ENCODE peak calls at places on chromosomes 2 and 18, in nine cellular contexts. F is kidney; V is activated CD4-positive, CD25-positive, alpha-beta regulatory T cell; D is fibroblast of mammary gland; E is T-helper 2 cell treated with Interferon-gamma antibody and Interleukin-4, amounts not matched to agents 5 μg/mL and 100 μg/mL, for 36 hours; C is AG04450; K is breast epithelium; P is T-helper 9 cell; T is HepG2. M is an unnamed sample.

GRCh38 chr2:39913648-39914456 is 134.8 kb upstream of the THUMPD2 start:
- DNase-seq in F (no peak), V (no peak), D (peak; percentile 87), E (no peak), C (peak; percentile 63), K (no peak), P (no peak), T (peak; percentile 60), M (no peak)

GRCh38 chr18:48219429-48220145 is 189.6 kb downstream of the ZBTB7C start:
- DNase-seq in F (no peak), V (no peak), D (no peak), E (no peak), C (no peak), K (no peak), P (no peak), T (no peak), M (no peak)

GRCh38 chr18:33711514-33711913 is 133.5 kb downstream of the ASXL3 start:
- DNase-seq in F (no peak), V (no peak), D (no peak), E (no peak), C (no peak), K (no peak), P (no peak), T (no peak), M (no peak)

GRCh38 chr18:23270999-23271680 is 135.9 kb downstream of the CABLES1 start:
- DNase-seq in F (no peak), V (no peak), D (no peak), E (no peak), C (no peak), K (no peak), P (no peak), T (no peak), M (no peak)

GRCh38 chr18:48715651-48716354 is 177.0 kb downstream of the CTIF start:
- DNase-seq in F (no peak), V (no peak), D (no peak), E (no peak), C (no peak), K (no peak), P (no peak), T (no peak), M (no peak)

GRCh38 chr18:77133051-77133919 is 702 bp upstream of the MBP start:
- DNase-seq in F (no peak), V (no peak), D (no peak), E (no peak), C (no peak), K (peak; percentile 33), P (no peak), T (no peak), M (no peak)

GRCh38 chr2:231483398-231484329 is 19.4 kb upstream of the NCL start:
- DNase-seq in F (peak; percentile 81), V (peak; percentile 23), D (peak; percentile 11), E (peak; percentile 18), C (no peak), K (peak; percentile 22), P (peak; percentile 9), T (no peak), M (no peak)

GRCh38 chr2:112634153-112634873 is 11.4 kb upstream of the SLC20A1 start:
- DNase-seq in F (peak; percentile 79), V (no peak), D (no peak), E (no peak), C (no peak), K (peak; percentile 17), P (peak; percentile 16), T (no peak), M (no peak)

GRCh38 chr2:66528974-66529724 is 94.2 kb downstream of the MEIS1 start:
- DNase-seq in F (no peak), V (no peak), D (no peak), E (no peak), C (no peak), K (no peak), P (no peak), T (peak; percentile 31), M (no peak)

GRCh38 chr2:181275643-181276070 is 181.5 kb upstream of the ITGA4 start:
- DNase-seq in F (no peak), V (no peak), D (no peak), E (no peak), C (no peak), K (no peak), P (no peak), T (no peak), M (no peak)

GRCh38 chr2:102226612-102227351 is 40.0 kb downstream of the IL1RL2 start:
- DNase-seq in F (no peak), V (no peak), D (peak; percentile 35), E (no peak), C (no peak), K (no peak), P (no peak), T (no peak), M (no peak)

GRCh38 chr2:133789743-133790142 is 221.5 kb upstream of the NCKAP5 start:
- DNase-seq in F (no peak), V (no peak), D (no peak), E (no peak), C (no peak), K (no peak), P (no peak), T (peak; percentile 41), M (no peak)

GRCh38 chr2:64383881-64384280 is 70.1 kb upstream of the LGALSL start:
- DNase-seq in F (no peak), V (no peak), D (no peak), E (no peak), C (no peak), K (no peak), P (no peak), T (no peak), M (no peak)

GRCh38 chr18:12233378-12233777 is 20.8 kb upstream of the CIDEA start:
- DNase-seq in F (no peak), V (no peak), D (no peak), E (no peak), C (no peak), K (no peak), P (no peak), T (no peak), M (no peak)

GRCh38 chr2:155630760-155631159 is 701.8 kb downstream of the NR4A2 start:
- DNase-seq in F (no peak), V (no peak), D (no peak), E (no peak), C (no peak), K (no peak), P (no peak), T (no peak), M (no peak)

GRCh38 chr18:46481048-46481846 is 175.8 kb downstream of the LOXHD1 start:
- DNase-seq in F (no peak), V (peak; percentile 15), D (peak; percentile 47), E (peak; percentile 10), C (peak; percentile 18), K (peak; percentile 35), P (peak; percentile 44), T (peak; percentile 28), M (no peak)

GRCh38 chr2:42835577-42836371 is 43.4 kb upstream of the HAAO start:
- DNase-seq in F (no peak), V (no peak), D (peak; percentile 100), E (no peak), C (peak; percentile 91), K (peak; percentile 76), P (no peak), T (peak; percentile 61), M (no peak)

GRCh38 chr2:12778811-12779574 is 62.3 kb downstream of the TRIB2 start:
- DNase-seq in F (no peak), V (no peak), D (no peak), E (no peak), C (no peak), K (no peak), P (no peak), T (no peak), M (no peak)

GRCh38 chr2:54456526-54457325 is 599 bp downstream of the SPTBN1 start:
- DNase-seq in F (peak; percentile 75), V (no peak), D (peak; percentile 21), E (peak; percentile 4), C (no peak), K (no peak), P (no peak), T (peak; percentile 19), M (no peak)

GRCh38 chr2:202007015-202008011 is 26.3 kb upstream of the FZD7 start:
- DNase-seq in F (no peak), V (no peak), D (peak; percentile 17), E (no peak), C (no peak), K (no peak), P (no peak), T (no peak), M (no peak)

GRCh38 chr2:64018715-64019082 is 529 bp downstream of the VPS54 start:
- DNase-seq in F (peak; percentile 87), V (peak; percentile 46), D (peak; percentile 43), E (no peak), C (no peak), K (peak; percentile 25), P (no peak), T (no peak), M (no peak)

GRCh38 chr2:148614024-148614331 is 30.6 kb upstream of the EPC2 start:
- DNase-seq in F (no peak), V (no peak), D (peak; percentile 28), E (no peak), C (no peak), K (no peak), P (no peak), T (no peak), M (no peak)

GRCh38 chr2:54396107-54396506 is 60.0 kb upstream of the SPTBN1 start:
- DNase-seq in F (no peak), V (no peak), D (peak; percentile 89), E (no peak), C (peak; percentile 24), K (no peak), P (no peak), T (no peak), M (no peak)

GRCh38 chr2:170025223-170025622 is 152.7 kb upstream of the MYO3B start:
- DNase-seq in F (no peak), V (no peak), D (no peak), E (no peak), C (no peak), K (no peak), P (no peak), T (no peak), M (no peak)

GRCh38 chr2:181008418-181008817 is 28.0 kb downstream of the UBE2E3 start:
- DNase-seq in F (no peak), V (no peak), D (no peak), E (no peak), C (no peak), K (no peak), P (no peak), T (no peak), M (no peak)

GRCh38 chr2:112749755-112750559 is 14.5 kb downstream of the CKAP2L start:
- DNase-seq in F (peak; percentile 87), V (peak; percentile 75), D (peak; percentile 72), E (peak; percentile 66), C (peak; percentile 52), K (peak; percentile 38), P (peak; percentile 81), T (peak; percentile 62), M (peak; percentile 28)

GRCh38 chr2:209872675-209873074 is 101.0 kb downstream of the UNC80 start:
- DNase-seq in F (peak; percentile 85), V (no peak), D (no peak), E (no peak), C (no peak), K (peak; percentile 59), P (no peak), T (peak; percentile 34), M (no peak)

GRCh38 chr2:20473128-20473527 is 26.3 kb downstream of the RHOB start:
- DNase-seq in F (peak; percentile 56), V (no peak), D (no peak), E (no peak), C (no peak), K (no peak), P (no peak), T (no peak), M (no peak)

GRCh38 chr2:181054256-181054655 is 73.9 kb downstream of the UBE2E3 start:
- DNase-seq in F (no peak), V (no peak), D (no peak), E (no peak), C (no peak), K (no peak), P (no peak), T (no peak), M (no peak)

GRCh38 chr2:213640742-213641425 is 356.6 kb downstream of the SPAG16 start:
- DNase-seq in F (no peak), V (no peak), D (no peak), E (no peak), C (no peak), K (peak; percentile 20), P (no peak), T (no peak), M (no peak)

GRCh38 chr2:168480825-168481585 is 24.9 kb downstream of the CERS6 start:
- DNase-seq in F (no peak), V (no peak), D (no peak), E (no peak), C (no peak), K (no peak), P (no peak), T (no peak), M (no peak)

M was measured in NCI-H1048.